ENCODE peak calls at places on chromosomes 2 and 18, in six cellular contexts. C is retinal pigment epithelial cell; T is activated T-helper 1 cell treated with anti-CD3 and anti-CD28 coated beads, Interleukin-12 subunit alpha, Interleukin-12 subunit beta, Interleukin-2, Interleukin-4 antibody, amounts not matched to agents 30 ng/mL and 10 ng/mL and 1 ng/mL, durations not matched to agents 14 hours and 24 hours and 36 hours; Q is stimulated activated CD8-positive, alpha-beta memory T cell treated with anti-CD3 and anti-CD28 coated beads, Interleukin-2, amount 100 ng/mL, for 1 hour; R is NCI-H1694 treated with DMSO at 0.1 percent for 48 hours; D is HFF-Myc. K is an unnamed sample.

GRCh38 chr2:174780191-174780590 is 15.9 kb upstream of the CHRNA1 start:
- DNase-seq in C (no peak), T (no peak), Q (no peak), R (no peak), D (no peak), K (no peak)

GRCh38 chr2:187369471-187369870 is 78.6 kb downstream of the CALCRL start:
- DNase-seq in C (no peak), T (no peak), Q (no peak), R (no peak), D (no peak), K (no peak)

GRCh38 chr2:65402780-65403528 is 29.4 kb downstream of the SPRED2 start:
- DNase-seq in C (no peak), T (no peak), Q (no peak), R (no peak), D (no peak), K (no peak)

GRCh38 chr2:186339716-186340115 is 146.3 kb upstream of the ZC3H15 start:
- DNase-seq in C (no peak), T (no peak), Q (no peak), R (no peak), D (no peak), K (no peak)

GRCh38 chr2:171244970-171245782 is 84.5 kb upstream of the TLK1 start:
- DNase-seq in C (no peak), T (no peak), Q (no peak), R (no peak), D (peak), K (no peak)

GRCh38 chr2:222305510-222306392 is 7.0 kb upstream of the PAX3 start:
- DNase-seq in C (no peak), T (no peak), Q (no peak), R (no peak), D (no peak), K (no peak)

GRCh38 chr2:185145316-185146121 is 547.2 kb downstream of the ZNF804A start:
- DNase-seq in C (no peak), T (no peak), Q (no peak), R (no peak), D (no peak), K (no peak)

GRCh38 chr18:9619056-9619455 is 4.7 kb upstream of the PPP4R1 start:
- DNase-seq in C (no peak), T (no peak), Q (no peak), R (no peak), D (no peak), K (no peak)

GRCh38 chr2:61178603-61179545 is 16.9 kb downstream of the C2orf74 start:
- DNase-seq in C (no peak), T (no peak), Q (no peak), R (no peak), D (no peak), K (no peak)

GRCh38 chr2:215751911-215752272 is 261.5 kb downstream of the MREG start:
- DNase-seq in C (no peak), T (no peak), Q (no peak), R (no peak), D (no peak), K (no peak)

GRCh38 chr2:75986617-75987016 is 275.9 kb upstream of the GCFC2 start:
- DNase-seq in C (no peak), T (no peak), Q (no peak), R (no peak), D (no peak), K (no peak)

GRCh38 chr2:97966545-97967215 is 29.1 kb downstream of the TMEM131 start:
- DNase-seq in C (no peak), T (no peak), Q (no peak), R (no peak), D (no peak), K (no peak)

GRCh38 chr2:54559593-54560145 is 103.5 kb downstream of the SPTBN1 start:
- DNase-seq in C (no peak), T (no peak), Q (no peak), R (no peak), D (no peak), K (no peak)

GRCh38 chr18:79637921-79638855 is 41.4 kb upstream of the CTDP1 start:
- DNase-seq in C (no peak), T (no peak), Q (no peak), R (no peak), D (no peak), K (no peak)